ENCODE peak calls at places on chromosome 6, in five cellular contexts. Z, O, I, G and X are unnamed samples.

GRCh38 chr6:142331075-142331551 is 29.3 kb downstream of the ADGRG6 start:
- DNase-seq in I (no peak), O (peak; percentile 64), Z (no peak), G (no peak), X (no peak)

GRCh38 chr6:81999270-81999669 is 246.8 kb upstream of the TENT5A start:
- DNase-seq in Z (no peak), G (no peak), I (no peak), O (no peak), X (no peak)

GRCh38 chr6:125746731-125747588 is 2.5 kb upstream of the HEY2 start:
- DNase-seq in Z (peak; percentile 32), I (peak; percentile 81), G (peak; percentile 40), O (peak; percentile 50), X (peak; percentile 60)

GRCh38 chr6:169156108-169156821 is 97.4 kb downstream of the THBS2 start:
- DNase-seq in O (peak; percentile 44), G (no peak), I (no peak), Z (no peak), X (no peak)

GRCh38 chr6:106051241-106051640 is 34.9 kb upstream of the PRDM1 start:
- DNase-seq in O (no peak), I (no peak), Z (no peak), G (no peak), X (no peak)

GRCh38 chr6:27882624-27883023 is 29.6 kb downstream of the OR2B2 start:
- DNase-seq in O (no peak), Z (no peak), I (no peak), G (no peak), X (no peak)

GRCh38 chr6:49743427-49743826 is 761 bp downstream of the CRISP3 start:
- DNase-seq in Z (no peak), G (no peak), I (no peak), O (no peak), X (no peak)

GRCh38 chr6:156359912-156360311 is 417.3 kb upstream of the ARID1B start:
- DNase-seq in Z (peak; percentile 68), G (peak; percentile 54), I (no peak), O (no peak), X (no peak)

GRCh38 chr6:160167547-160168391 is 46.2 kb downstream of the SLC22A1 start:
- DNase-seq in G (no peak), I (no peak), O (no peak), Z (no peak), X (no peak)

GRCh38 chr6:45454008-45454911 is 76.5 kb upstream of the SUPT3H start:
- DNase-seq in Z (no peak), G (no peak), I (no peak), O (peak; percentile 76), X (no peak)

GRCh38 chr6:45457141-45457540 is 79.4 kb upstream of the SUPT3H start:
- DNase-seq in G (no peak), O (no peak), I (no peak), Z (no peak), X (no peak)

GRCh38 chr6:45450801-45451200 is 73.1 kb upstream of the SUPT3H start:
- DNase-seq in G (no peak), I (no peak), Z (no peak), O (no peak), X (no peak)

GRCh38 chr6:45458672-45459071 is 80.9 kb upstream of the SUPT3H start:
- DNase-seq in I (no peak), Z (no peak), G (no peak), O (no peak), X (no peak)

DNA sequence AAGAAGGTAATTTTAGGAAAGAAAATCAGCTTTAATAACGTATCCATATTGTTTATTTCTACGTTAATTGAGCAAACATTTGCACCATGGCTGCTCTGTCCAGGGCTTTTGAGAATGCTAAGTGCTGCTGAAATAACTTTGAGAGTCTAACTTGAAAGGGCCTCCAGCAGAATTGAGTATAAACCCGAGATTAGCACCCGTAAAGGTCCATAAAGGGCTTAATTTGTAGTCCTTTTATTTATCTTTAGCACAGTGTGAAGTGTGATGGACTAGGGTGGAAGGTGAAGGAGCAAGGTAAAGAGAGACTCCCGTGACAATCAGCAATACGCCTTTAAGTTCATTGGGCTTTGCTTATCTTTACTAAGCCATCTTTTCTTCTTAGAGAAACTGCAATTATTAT is 77.7 kb upstream of the SUPT3H start:
- DNase-seq in O (no peak), G (no peak), I (no peak), Z (no peak), X (no peak)
- TF ChIP-seq CTCF in O (no peak), G (no peak), I (no peak), Z (no peak), X (no peak)

GRCh38 chr6:32113386-32114352 is 4.5 kb upstream of the TNXB start:
- DNase-seq in G (no peak), Z (no peak), O (peak; percentile 99), I (no peak), X (no peak)
- TF ChIP-seq CTCF in G (no peak), Z (no peak), O (peak; percentile 69), I (no peak), X (no peak)

DNA sequence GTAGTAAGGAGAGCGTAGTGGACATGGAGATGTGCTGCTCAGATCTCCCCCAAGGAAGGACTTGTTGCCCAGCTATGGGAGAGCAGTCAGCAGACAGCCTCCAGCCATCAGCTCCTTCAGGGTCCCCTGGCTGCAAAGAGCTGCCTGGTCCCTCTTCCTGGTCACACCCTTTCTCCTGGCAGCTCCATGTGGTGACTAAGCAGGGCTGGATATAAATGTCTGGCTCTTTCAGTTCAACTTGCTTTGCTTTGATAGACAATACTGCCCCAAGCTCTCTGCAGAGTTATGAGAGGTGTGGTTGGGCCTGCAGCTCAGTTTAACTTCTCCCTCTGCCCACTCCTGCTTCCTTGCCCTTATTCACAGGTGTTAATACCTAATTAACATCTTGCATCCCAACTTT is 64.1 kb upstream of the DDR1 start:
- DNase-seq in G (no peak), I (no peak), O (peak; percentile 88), Z (no peak), X (no peak)
- TF ChIP-seq CTCF in G (no peak), I (no peak), O (no peak), Z (no peak), X (no peak)

GRCh38 chr6:37785002-37785687 is 34.4 kb upstream of the ZFAND3 start:
- DNase-seq in Z (no peak), I (no peak), G (no peak), O (no peak), X (no peak)
- TF ChIP-seq CTCF in Z (no peak), I (no peak), G (no peak), O (no peak), X (no peak)

GRCh38 chr6:43061861-43062260 is 2.4 kb downstream of the KLC4 start:
- DNase-seq in G (no peak), I (no peak), O (peak; percentile 6), Z (no peak), X (no peak)
- TF ChIP-seq CTCF in G (no peak), I (no peak), O (no peak), Z (no peak), X (no peak)

GRCh38 chr6:68040312-68040778 is 594.7 kb upstream of the ADGRB3 start:
- DNase-seq in O (no peak), I (no peak), G (no peak), Z (no peak), X (no peak)
- TF ChIP-seq CTCF in O (no peak), I (no peak), G (no peak), Z (no peak), X (no peak)

GRCh38 chr6:46410330-46410953 is 80.8 kb downstream of the RCAN2 start:
- DNase-seq in I (peak; percentile 49), O (peak; percentile 57), G (peak; percentile 12), Z (no peak), X (peak; percentile 51)
- TF ChIP-seq CTCF in I (peak; percentile 97), O (peak; percentile 42), G (peak; percentile 78), Z (peak; percentile 73), X (peak; percentile 50)

DNA sequence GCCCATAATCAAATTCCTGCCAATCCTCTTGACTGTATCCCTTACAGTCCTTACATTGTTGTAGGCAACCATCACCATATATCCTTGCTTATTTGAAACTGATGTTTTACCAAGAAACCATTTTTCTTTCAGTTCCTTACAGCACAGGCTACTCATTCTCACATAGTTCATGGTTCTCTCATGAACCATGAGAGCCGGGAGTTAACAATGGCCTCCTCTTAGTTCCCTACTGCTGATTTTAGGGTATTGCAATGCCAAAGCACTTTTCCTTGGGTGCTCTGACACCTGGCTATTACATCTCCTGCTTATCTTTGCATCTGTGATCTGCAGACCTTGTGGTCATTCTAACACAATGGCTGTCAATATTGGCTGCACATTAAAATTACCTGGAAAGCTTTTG is 133.4 kb downstream of the MYB start:
- DNase-seq in Z (no peak), G (no peak), O (no peak), I (no peak), X (no peak)
- TF ChIP-seq CTCF in Z (no peak), G (peak; percentile 14), O (no peak), I (no peak), X (no peak)

GRCh38 chr6:157944983-157945931 is 36.4 kb upstream of the SYNJ2 start:
- DNase-seq in I (no peak), Z (no peak), G (no peak), O (peak; percentile 70), X (no peak)
- TF ChIP-seq CTCF in I (no peak), Z (no peak), G (no peak), O (no peak), X (no peak)